ENCODE peak calls at places on chromosomes 4 and X, in eight cellular contexts. S is glutamatergic neuron, K is lower leg skin, G is cardiac muscle cell, L is suprapubic skin, Q is spleen, H is fibroblast of lung, U is HL-60. B is an unnamed sample.

GRCh38 chrX:107894038-107894437 is 68.4 kb downstream of the MID2 start:
- DNase-seq in U (peak), S (no peak), K (peak), G (peak), L (no peak), Q (no peak), H (peak), B (no peak)

GRCh38 chr4:137226900-137227299 is 305.4 kb downstream of the PCDH18 start:
- DNase-seq in S (no peak), Q (no peak), U (no peak), H (peak), K (no peak), L (no peak), G (peak), B (no peak)

GRCh38 chr4:20253272-20253798 is 1.6 kb downstream of the SLIT2 start:
- DNase-seq in H (peak), S (no peak), Q (no peak), U (no peak), K (no peak), L (no peak), G (peak), B (peak)

GRCh38 chrX:7948483-7948882 is 21.3 kb upstream of the PNPLA4 start:
- DNase-seq in Q (no peak), U (no peak), L (no peak), S (no peak), G (no peak), H (no peak), K (no peak), B (no peak)

GRCh38 chrX:29687687-29688086 is 527.7 kb upstream of the MAGEB2 start:
- DNase-seq in L (no peak), G (peak), K (no peak), S (no peak), Q (no peak), H (peak), U (no peak), B (no peak)

GRCh38 chr4:14856076-14856926 is 146.0 kb upstream of the CPEB2 start:
- DNase-seq in H (peak), S (no peak), L (no peak), G (peak), K (peak), Q (no peak), U (peak), B (peak)

GRCh38 chr4:40040908-40041307 is 15.7 kb upstream of the N4BP2 start:
- DNase-seq in U (no peak), G (peak), H (no peak), S (no peak), Q (no peak), K (no peak), L (no peak), B (no peak)

GRCh38 chr4:90845777-90846176 is 718.6 kb downstream of the CCSER1 start:
- DNase-seq in Q (no peak), K (no peak), G (no peak), U (no peak), L (no peak), H (peak), S (no peak), B (no peak)

GRCh38 chr4:166535865-166536264 is 662.8 kb downstream of the TLL1 start:
- DNase-seq in G (peak), S (no peak), U (no peak), Q (no peak), L (no peak), H (no peak), K (no peak), B (no peak)

GRCh38 chr4:155789391-155789790 is 30.6 kb downstream of the GUCY1B1 start:
- DNase-seq in U (no peak), Q (no peak), K (no peak), H (no peak), S (no peak), L (no peak), G (no peak), B (no peak)

GRCh38 chrX:1686642-1687041 is 71.8 kb downstream of the ASMT start:
- DNase-seq in H (peak), S (no peak), L (no peak), K (no peak), G (no peak), U (no peak), Q (no peak), B (no peak)

GRCh38 chr4:38781854-38782261 is 932 bp downstream of the TLR10 start:
- DNase-seq in Q (no peak), S (no peak), G (no peak), H (no peak), U (no peak), K (no peak), L (no peak), B (no peak)

GRCh38 chrX:119145241-119145653 is 17.6 kb upstream of the KIAA1210 start:
- DNase-seq in H (no peak), K (no peak), U (peak), G (peak), L (no peak), S (peak), Q (no peak), B (no peak)

GRCh38 chr4:3767569-3768288 is 1.5 kb downstream of the ADRA2C start:
- DNase-seq in K (no peak), G (peak), L (no peak), S (peak), U (peak), Q (no peak), H (peak), B (no peak)

GRCh38 chr4:89509708-89510269 is 202.2 kb upstream of the GPRIN3 start:
- DNase-seq in Q (no peak), K (no peak), S (no peak), U (no peak), L (no peak), H (peak), G (peak), B (no peak)

GRCh38 chr4:180695851-180696250 is 1547.4 kb upstream of the TENM3 start:
- DNase-seq in G (peak), L (no peak), K (no peak), Q (no peak), S (no peak), U (no peak), H (peak), B (no peak)

GRCh38 chr4:145845118-145845517 is 93.5 kb downstream of the ZNF827 start:
- DNase-seq in U (no peak), L (no peak), H (no peak), S (no peak), Q (no peak), K (no peak), G (no peak), B (no peak)

GRCh38 chr4:80492761-80493160 is 157.2 kb downstream of the CFAP299 start:
- DNase-seq in S (no peak), U (no peak), K (no peak), H (no peak), G (no peak), Q (no peak), L (no peak), B (no peak)

GRCh38 chrX:105462191-105462590 is 241.7 kb upstream of the TEX13A start:
- DNase-seq in G (peak), H (peak), L (no peak), U (no peak), K (no peak), S (no peak), Q (no peak), B (no peak)

GRCh38 chr4:138092060-138092459 is 150.1 kb downstream of the SLC7A11 start:
- DNase-seq in S (no peak), Q (no peak), U (no peak), L (no peak), G (no peak), H (no peak), K (no peak), B (no peak)

GRCh38 chr4:110683600-110683999 is 60.7 kb upstream of the PITX2 start:
- DNase-seq in U (no peak), H (no peak), L (no peak), S (no peak), G (no peak), K (no peak), Q (no peak), B (no peak)

GRCh38 chrX:10471426-10471825 is 149.0 kb downstream of the MID1 start:
- DNase-seq in K (no peak), H (no peak), L (no peak), Q (no peak), U (no peak), S (no peak), G (no peak), B (no peak)

GRCh38 chr4:141391293-141391692 is 170.6 kb downstream of the ZNF330 start:
- DNase-seq in H (peak), Q (no peak), G (no peak), K (no peak), S (no peak), U (no peak), L (no peak), B (no peak)

GRCh38 chr4:26719954-26720552 is 136.2 kb downstream of the TBC1D19 start:
- DNase-seq in H (peak), L (no peak), K (no peak), G (peak), U (no peak), S (no peak), Q (no peak), B (no peak)

GRCh38 chr4:118289794-118290193 is 63.0 kb downstream of the PRSS12 start:
- DNase-seq in K (no peak), G (no peak), Q (no peak), U (no peak), S (no peak), L (no peak), H (peak), B (no peak)

GRCh38 chrX:109040057-109040456 is 303.7 kb upstream of the IRS4 start:
- DNase-seq in U (no peak), H (no peak), G (no peak), S (no peak), Q (no peak), L (no peak), K (no peak), B (no peak)

GRCh38 chr4:174993916-174994315 is 75.8 kb downstream of the ADAM29 start:
- DNase-seq in K (no peak), H (no peak), Q (no peak), G (no peak), S (no peak), U (no peak), L (no peak), B (no peak)

GRCh38 chrX:107775000-107775733 is 420 bp downstream of the TSC22D3 start:
- DNase-seq in Q (no peak), S (no peak), K (no peak), U (no peak), G (no peak), H (no peak), L (no peak), B (no peak)

GRCh38 chr4:127559981-127560380 is 72.8 kb upstream of the INTU start:
- DNase-seq in Q (no peak), L (no peak), H (no peak), U (no peak), S (no peak), K (no peak), G (no peak), B (no peak)

DNA sequence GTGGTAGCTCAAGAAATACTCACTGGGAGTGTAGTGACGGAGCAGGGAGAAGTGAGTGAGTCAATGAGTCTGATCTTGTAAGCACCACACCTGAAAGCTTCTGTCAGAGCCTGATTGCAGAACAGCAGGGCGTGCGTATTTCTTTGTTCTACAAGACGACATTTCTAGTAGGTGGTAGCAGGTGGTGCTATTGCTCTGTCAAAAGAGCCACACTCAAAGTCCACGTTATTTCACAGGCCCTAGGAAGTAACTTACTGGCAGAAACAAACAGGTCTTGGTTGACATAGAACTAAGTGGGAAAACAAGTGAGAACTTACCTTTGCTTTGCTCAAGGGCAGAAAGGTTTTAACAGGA is 46.4 kb upstream of the SPRY1 start:
- DNase-seq in Q (no peak), H (peak), L (no peak), K (peak), G (peak), U (peak), S (no peak), B (no peak)
- TF ChIP-seq CTCF in Q (no peak), H (no peak), L (peak), K (no peak), G (no peak), U (no peak), S (no peak), B (peak)

GRCh38 chrX:19888419-19888879 is 1.0 kb upstream of the SH3KBP1 start:
- DNase-seq in Q (no peak), S (no peak), L (no peak), U (peak), G (peak), H (peak), K (peak), B (no peak)

GRCh38 chrX:19886375-19886774 is 1.0 kb downstream of the SH3KBP1 start:
- DNase-seq in U (no peak), G (no peak), H (no peak), K (no peak), S (no peak), L (no peak), Q (no peak), B (no peak)

GRCh38 chrX:19893722-19894121 is 6.3 kb upstream of the SH3KBP1 start:
- DNase-seq in U (no peak), L (no peak), S (no peak), Q (no peak), G (peak), K (no peak), H (peak), B (no peak)

GRCh38 chrX:19886888-19887531 is 390 bp downstream of the SH3KBP1 start:
- DNase-seq in U (no peak), G (peak), H (peak), Q (peak), L (no peak), S (peak), K (no peak), B (no peak)

GRCh38 chrX:19889582-19890342 is 2.4 kb upstream of the SH3KBP1 start:
- DNase-seq in K (no peak), L (no peak), H (peak), S (no peak), Q (no peak), G (peak), U (no peak), B (peak)
- TF ChIP-seq CTCF in K (no peak), L (no peak), H (no peak), S (no peak), Q (no peak), G (peak), U (no peak), B (no peak)

GRCh38 chrX:70669120-70669519 is 224.5 kb downstream of the DLG3 start:
- DNase-seq in G (no peak), U (no peak), H (no peak), S (no peak), Q (no peak), L (no peak), K (no peak), B (no peak)

DNA sequence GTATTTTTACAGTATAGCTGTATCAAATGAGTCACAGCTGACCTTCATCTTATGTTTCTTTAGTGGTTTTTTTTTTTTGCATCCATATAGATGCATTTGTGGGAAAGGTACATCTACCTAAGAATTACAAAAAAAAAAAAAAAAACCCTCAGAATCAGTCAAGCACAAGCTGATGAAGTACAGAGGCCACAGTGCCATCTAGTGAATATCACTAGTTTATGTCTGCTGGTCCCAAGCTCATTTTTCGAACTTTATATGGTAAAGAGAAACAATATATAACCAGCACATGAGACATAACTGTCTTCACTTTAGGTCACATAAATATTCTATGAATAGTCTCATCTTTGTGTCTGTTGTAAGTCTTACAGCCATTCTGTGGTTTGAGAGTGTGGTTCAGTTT is 220.1 kb downstream of the DLG3 start:
- DNase-seq in U (no peak), H (peak), G (peak), L (no peak), K (no peak), Q (no peak), S (no peak), B (no peak)
- TF ChIP-seq CTCF in U (peak), H (peak), G (peak), L (no peak), K (no peak), Q (no peak), S (no peak), B (peak)

GRCh38 chrX:74613350-74614192 is 853 bp downstream of the RLIM start:
- DNase-seq in S (peak), K (peak), L (no peak), Q (no peak), G (peak), H (peak), U (peak), B (no peak)
- TF ChIP-seq CTCF in S (no peak), K (no peak), L (no peak), Q (no peak), G (no peak), H (peak), U (no peak), B (no peak)

GRCh38 chrX:139429913-139430312 is 100.6 kb upstream of the F9 start:
- DNase-seq in Q (no peak), K (no peak), S (no peak), U (no peak), H (peak), G (no peak), L (no peak), B (no peak)
- TF ChIP-seq CTCF in Q (no peak), K (no peak), S (no peak), U (no peak), H (no peak), G (no peak), L (no peak), B (no peak)

GRCh38 chrX:76420237-76420636 is 7.3 kb upstream of the MAGEE1 start:
- DNase-seq in K (no peak), Q (no peak), U (no peak), H (no peak), G (no peak), S (no peak), L (no peak), B (no peak)
- TF ChIP-seq CTCF in K (no peak), Q (no peak), U (no peak), H (no peak), G (no peak), S (no peak), L (no peak), B (peak)

DNA sequence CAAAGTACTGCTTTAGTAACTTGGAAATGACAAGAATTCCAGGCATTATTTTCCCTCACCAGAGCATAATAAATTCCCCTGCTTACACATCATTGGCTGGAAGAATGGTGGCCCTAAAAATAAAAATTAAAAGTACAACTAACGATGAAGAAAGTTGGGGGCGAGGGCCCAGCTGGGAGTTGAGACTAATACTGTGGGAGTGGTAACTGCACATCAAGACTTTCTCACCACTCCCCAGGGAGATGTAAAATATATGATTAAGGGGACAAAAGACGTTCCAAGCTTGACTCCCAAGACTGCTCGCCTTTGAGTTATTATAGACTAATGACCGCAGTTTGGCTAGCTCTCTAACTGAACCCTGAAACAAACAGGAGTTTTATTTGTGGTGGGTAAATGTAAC is 30.0 kb downstream of the SMIM31 start:
- DNase-seq in Q (no peak), L (no peak), G (no peak), K (no peak), S (no peak), H (no peak), U (no peak), B (no peak)
- TF ChIP-seq CTCF in Q (no peak), L (no peak), G (no peak), K (no peak), S (no peak), H (no peak), U (no peak), B (no peak)

DNA sequence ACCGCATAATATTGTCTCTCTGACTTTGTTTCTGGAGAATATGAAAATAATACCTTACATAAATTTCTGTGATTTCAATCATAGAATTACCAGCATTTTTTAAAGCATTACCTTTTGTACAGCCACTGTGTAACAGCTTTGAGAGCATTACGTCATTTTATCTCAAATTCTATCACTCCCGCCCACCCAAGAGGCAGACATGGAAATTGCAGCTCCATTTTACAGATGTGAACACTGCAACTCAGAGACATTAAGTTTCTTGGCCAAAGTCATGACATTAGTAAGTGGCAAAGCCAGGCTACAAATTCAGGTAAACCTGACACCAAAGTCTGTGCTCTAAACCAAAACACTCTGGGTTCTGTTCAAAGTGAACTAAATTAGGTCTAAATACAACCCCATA is 33.6 kb upstream of the KDR start:
- DNase-seq in K (no peak), H (no peak), S (no peak), G (no peak), Q (no peak), L (no peak), U (no peak), B (no peak)
- TF ChIP-seq CTCF in K (no peak), H (peak), S (no peak), G (no peak), Q (no peak), L (no peak), U (no peak), B (no peak)

GRCh38 chr4:168868856-168869201 is 141.2 kb downstream of the CBR4 start:
- DNase-seq in H (no peak), S (no peak), L (no peak), Q (no peak), U (no peak), K (no peak), G (no peak), B (no peak)
- TF ChIP-seq CTCF in H (no peak), S (no peak), L (no peak), Q (no peak), U (no peak), K (no peak), G (no peak), B (no peak)

B was measured in RWPE2.